ENCODE peak calls at places on chromosomes 5 and 9, in seven cellular contexts. D is GM12865, V is AG04450, K is brain microvascular endothelial cell, P is astrocyte of the cerebellum, H is hepatocyte, I is psoas muscle. X is an unnamed sample.

GRCh38 chr5:154038241-154038603 is 488 bp downstream of the FAM114A2 start:
- DNase-seq in P (no peak), D (peak; percentile 83), I (no peak), H (peak; percentile 43), K (peak; percentile 27), V (no peak), X (no peak)

GRCh38 chr5:31639488-31640011 is 619 bp downstream of the PDZD2 start:
- DNase-seq in V (no peak), I (no peak), H (no peak), D (no peak), K (no peak), P (no peak), X (no peak)

GRCh38 chr9:38380230-38380871 is 12.2 kb upstream of the ALDH1B1 start:
- DNase-seq in H (no peak), D (no peak), K (no peak), P (no peak), I (no peak), V (no peak), X (no peak)

GRCh38 chr5:137923856-137924255 is 34.6 kb downstream of the PKD2L2 start:
- DNase-seq in K (no peak), H (peak; percentile 6), P (no peak), D (no peak), I (no peak), V (no peak), X (no peak)

GRCh38 chr9:112831281-112831851 is 59.3 kb downstream of the SLC46A2 start:
- DNase-seq in D (no peak), P (no peak), I (peak; percentile 59), V (no peak), K (no peak), H (no peak), X (peak; percentile 90)

GRCh38 chr5:90338712-90339372 is 70.7 kb downstream of the CETN3 start:
- DNase-seq in V (no peak), P (no peak), H (no peak), K (no peak), I (no peak), D (peak; percentile 68), X (no peak)

GRCh38 chr9:113649054-113649453 is 185.5 kb downstream of the RGS3 start:
- DNase-seq in H (peak; percentile 75), D (no peak), P (no peak), V (no peak), I (peak; percentile 67), K (no peak), X (no peak)

GRCh38 chr9:78189461-78189860 is 46.4 kb upstream of the CEP78 start:
- DNase-seq in H (peak; percentile 7), I (no peak), K (peak; percentile 51), D (no peak), P (peak; percentile 19), V (no peak), X (no peak)

GRCh38 chr9:79581794-79582193 is 10.0 kb downstream of the TLE4 start:
- DNase-seq in P (peak; percentile 62), K (peak; percentile 85), I (no peak), D (no peak), V (peak; percentile 76), H (peak; percentile 68), X (no peak)

GRCh38 chr5:2997179-2997578 is 245.7 kb upstream of the IRX2 start:
- DNase-seq in P (no peak), V (no peak), H (no peak), I (no peak), D (no peak), K (no peak), X (no peak)

GRCh38 chr9:130938184-130938651 is 829 bp downstream of the FIBCD1 start:
- DNase-seq in V (no peak), D (no peak), P (no peak), I (no peak), H (no peak), K (no peak), X (no peak)

GRCh38 chr5:150112211-150113046 is 26.1 kb upstream of the CSF1R start:
- DNase-seq in V (peak; percentile 32), P (peak; percentile 87), D (no peak), K (peak; percentile 83), I (peak; percentile 78), H (peak; percentile 41), X (no peak)

GRCh38 chr5:132821350-132821749 is 8.2 kb downstream of the SOWAHA start:
- DNase-seq in D (no peak), H (no peak), K (no peak), I (no peak), P (no peak), V (no peak), X (no peak)

GRCh38 chr9:98795970-98796363 is 388 bp downstream of the ANKS6 start:
- DNase-seq in P (no peak), V (no peak), K (no peak), I (peak; percentile 63), D (no peak), H (peak; percentile 54), X (no peak)

GRCh38 chr5:142120247-142120935 is 11.8 kb downstream of the NDFIP1 start:
- DNase-seq in I (no peak), P (no peak), H (no peak), V (no peak), K (no peak), D (no peak), X (no peak)

GRCh38 chr5:167254150-167254549 is 1037.3 kb upstream of the WWC1 start:
- DNase-seq in P (no peak), V (no peak), I (no peak), H (no peak), D (no peak), K (no peak), X (no peak)

DNA sequence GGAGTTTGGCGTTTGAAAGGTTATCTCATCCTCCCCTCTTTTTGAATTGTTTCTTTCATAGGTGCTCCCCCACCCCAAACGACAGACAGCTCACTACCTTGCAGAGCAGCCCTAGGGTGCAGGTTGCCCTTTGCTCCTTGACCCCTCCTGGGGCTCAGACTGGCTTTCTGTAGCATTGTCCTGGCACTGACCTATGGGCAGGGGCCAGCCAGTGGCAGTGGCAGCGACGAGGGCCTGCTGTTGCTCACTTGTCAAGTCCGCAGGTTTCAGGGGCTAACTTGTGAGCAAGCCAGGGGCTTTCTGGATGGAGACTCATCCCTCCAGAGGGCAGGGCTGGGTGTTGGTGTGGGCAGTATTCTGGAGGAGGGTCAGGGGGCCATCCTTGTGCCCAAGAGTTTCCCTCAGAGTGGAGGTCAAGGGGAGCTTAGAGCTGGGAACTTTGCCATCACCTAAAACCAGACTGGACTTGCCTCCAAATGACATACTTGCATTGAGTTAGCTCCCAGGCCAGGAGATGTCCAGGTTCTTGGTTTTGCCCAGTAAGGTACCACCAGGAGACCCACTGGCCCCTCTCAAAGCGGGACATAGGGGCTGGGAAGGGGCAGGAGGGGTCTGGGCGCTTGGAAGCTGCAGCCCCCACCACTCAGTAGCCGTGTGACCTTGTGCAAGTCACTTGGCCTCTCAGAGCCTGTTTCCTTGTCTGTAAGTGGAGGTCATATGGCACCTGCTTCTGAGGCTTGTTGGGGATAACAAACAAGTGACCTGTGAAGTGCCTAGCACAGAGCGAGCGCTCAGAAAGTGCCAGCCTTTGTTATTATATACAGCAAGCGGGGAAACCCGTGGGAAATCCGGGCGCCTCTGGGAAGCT is 53.5 kb upstream of the CDKN2AIPNL start:
- DNase-seq in P (no peak), I (no peak), K (no peak), V (no peak), D (no peak), H (peak; percentile 7), X (no peak)
- H3K4me3 ChIP-seq in P (no peak overlapping the region), I (peak overlapping the region; percentile 69), K (no peak overlapping the region), V (no peak overlapping the region), D (peak overlapping the region; percentile 79), H (no peak overlapping the region), X (no peak overlapping the region)

GRCh38 chr5:179008667-179009066 is 13.5 kb upstream of the GRM6 start:
- DNase-seq in H (no peak), D (no peak), K (no peak), P (no peak), V (no peak), I (no peak), X (no peak)
- TF ChIP-seq CTCF in H (no peak), D (no peak), K (no peak), P (no peak), V (peak; percentile 6), I (no peak), X (no peak)

DNA sequence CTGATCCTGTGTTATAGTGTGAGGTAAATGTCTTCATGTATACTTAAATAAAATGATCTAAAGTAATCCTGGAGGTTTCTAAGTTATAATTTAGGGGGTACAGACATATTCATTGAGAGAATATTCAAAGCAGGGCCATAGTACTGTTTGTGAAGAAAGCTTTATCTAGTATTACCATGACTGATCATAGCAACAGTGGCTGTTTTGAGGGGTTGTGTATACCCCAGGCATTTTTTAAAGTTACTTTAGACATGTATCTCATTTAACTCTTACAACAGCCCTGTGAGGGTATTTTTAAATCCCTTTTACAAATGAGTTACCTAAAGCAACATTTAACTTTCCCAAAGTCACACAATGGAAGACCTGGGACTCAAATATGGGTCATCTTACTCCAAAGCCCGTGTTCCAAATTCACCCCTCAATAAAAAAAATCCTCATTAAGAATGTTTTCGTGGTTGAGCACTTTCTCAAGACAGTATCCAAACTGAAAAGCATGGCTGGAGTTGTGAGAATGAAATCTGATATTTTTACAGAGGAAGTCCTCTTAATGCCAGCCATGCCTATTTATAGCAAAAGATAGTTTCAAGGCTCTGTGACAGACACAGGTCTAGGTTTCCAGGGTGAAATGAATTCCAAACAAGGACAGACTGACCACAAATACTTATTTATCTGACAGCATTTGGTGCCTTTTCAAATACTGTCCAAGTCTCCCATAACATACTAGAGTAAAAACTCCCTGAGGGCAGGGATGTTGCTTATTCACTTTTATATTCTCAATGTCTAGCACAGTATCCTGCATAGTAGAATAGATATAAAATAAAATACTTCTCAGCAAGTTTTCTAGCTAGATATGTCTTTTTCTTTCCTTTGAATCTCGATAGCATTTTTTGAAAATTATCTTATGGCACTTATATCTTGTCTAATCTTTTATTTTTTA is 10.4 kb downstream of the STOM start:
- DNase-seq in D (peak; percentile 25), H (no peak), V (no peak), K (no peak), P (no peak), I (no peak), X (no peak)
- H3K4me3 ChIP-seq in D (no peak overlapping the region), H (no peak overlapping the region), V (no peak overlapping the region), K (no peak overlapping the region), P (no peak overlapping the region), I (peak overlapping the region; percentile 24), X (no peak overlapping the region)

GRCh38 chr5:107633171-107633901 is 37.4 kb downstream of the EFNA5 start:
- DNase-seq in K (peak; percentile 38), V (no peak), H (no peak), D (no peak), I (no peak), P (peak; percentile 8), X (no peak)
- TF ChIP-seq CTCF in K (no peak), V (no peak), H (no peak), D (no peak), I (no peak), P (no peak), X (no peak)

X was measured in LNCaP clone FGC.